ENCODE peak calls at places on chromosomes 11 and 22, in eight cellular contexts. T, Y, L, R, O, X, C and H are unnamed samples.

GRCh38 chr11:15104166-15104565 is 10.6 kb upstream of the INSC start:
- DNase-seq in T (no peak), Y (no peak), L (no peak), R (no peak), O (no peak), X (no peak), C (no peak), H (peak; percentile 61)

GRCh38 chr11:6405039-6405667 is 13.7 kb downstream of the APBB1 start:
- DNase-seq in T (no peak), Y (peak; percentile 18), L (peak; percentile 31), R (no peak), O (no peak), X (no peak), C (no peak), H (no peak)

GRCh38 chr11:71207996-71208774 is 44.2 kb downstream of the SHANK2 start:
- DNase-seq in T (no peak), Y (no peak), L (no peak), R (no peak), O (no peak), X (no peak), C (peak; percentile 41), H (no peak)

GRCh38 chr11:27255447-27255828 is 107.6 kb downstream of the CCDC34 start:
- DNase-seq in T (no peak), Y (peak; percentile 52), L (peak; percentile 59), R (no peak), O (no peak), X (no peak), C (no peak), H (peak; percentile 62)

GRCh38 chr22:46000081-46001027 is 23.4 kb upstream of the WNT7B start:
- DNase-seq in T (no peak), Y (no peak), L (no peak), R (no peak), O (peak; percentile 19), X (no peak), C (peak; percentile 69), H (no peak)

GRCh38 chr11:59865031-59865430 is 1.3 kb downstream of the TCN1 start:
- DNase-seq in T (no peak), Y (peak; percentile 69), L (peak; percentile 38), R (no peak), O (no peak), X (no peak), C (no peak), H (peak; percentile 11)

GRCh38 chr11:6988506-6988905 is 31.6 kb downstream of the ZNF214 start:
- DNase-seq in T (no peak), Y (no peak), L (no peak), R (no peak), O (no peak), X (no peak), C (no peak), H (peak; percentile 12)

GRCh38 chr11:134181707-134182106 is 42.1 kb downstream of the NCAPD3 start:
- DNase-seq in T (no peak), Y (peak; percentile 4), L (no peak), R (no peak), O (no peak), X (no peak), C (no peak), H (peak; percentile 44)

GRCh38 chr11:69919659-69920499 is 100.7 kb upstream of the FGF3 start:
- DNase-seq in T (peak; percentile 72), Y (no peak), L (no peak), R (peak; percentile 6), O (no peak), X (no peak), C (peak; percentile 53), H (no peak)

GRCh38 chr22:34800265-34800664 is 265.7 kb upstream of the ISX start:
- DNase-seq in T (no peak), Y (no peak), L (no peak), R (no peak), O (no peak), X (no peak), C (no peak), H (peak; percentile 3)

GRCh38 chr11:11036185-11037161 is 178.6 kb upstream of the ZBED5 start:
- DNase-seq in T (no peak), Y (peak; percentile 72), L (peak; percentile 76), R (peak; percentile 39), O (no peak), X (no peak), C (no peak), H (peak; percentile 76)

GRCh38 chr11:97325693-97326092 is 935.9 kb downstream of the JRKL start:
- DNase-seq in T (no peak), Y (no peak), L (no peak), R (no peak), O (no peak), X (no peak), C (peak; percentile 37), H (no peak)
- H3K4me3 ChIP-seq in T (no peak overlapping the region), Y (no peak overlapping the region), L (no peak overlapping the region), R (no peak overlapping the region), O (no peak overlapping the region), X (no peak overlapping the region), C (no peak overlapping the region), H (no peak overlapping the region)

GRCh38 chr11:126063510-126063858 is 818 bp upstream of the CDON start:
- DNase-seq in T (no peak), Y (no peak), L (no peak), R (no peak), O (no peak), X (no peak), C (no peak), H (no peak)

GRCh38 chr11:126060651-126061220 is 1.9 kb downstream of the CDON start:
- DNase-seq in T (no peak), Y (no peak), L (no peak), R (no peak), O (no peak), X (no peak), C (no peak), H (no peak)

GRCh38 chr11:126059238-126059761 is 3.4 kb downstream of the CDON start:
- DNase-seq in T (no peak), Y (no peak), L (no peak), R (no peak), O (no peak), X (no peak), C (no peak), H (no peak)

GRCh38 chr11:126061707-126062678 is 673 bp downstream of the CDON start:
- DNase-seq in T (peak; percentile 92), Y (peak; percentile 12), L (peak; percentile 31), R (no peak), O (peak; percentile 43), X (peak; percentile 31), C (peak; percentile 86), H (peak; percentile 24)

DNA sequence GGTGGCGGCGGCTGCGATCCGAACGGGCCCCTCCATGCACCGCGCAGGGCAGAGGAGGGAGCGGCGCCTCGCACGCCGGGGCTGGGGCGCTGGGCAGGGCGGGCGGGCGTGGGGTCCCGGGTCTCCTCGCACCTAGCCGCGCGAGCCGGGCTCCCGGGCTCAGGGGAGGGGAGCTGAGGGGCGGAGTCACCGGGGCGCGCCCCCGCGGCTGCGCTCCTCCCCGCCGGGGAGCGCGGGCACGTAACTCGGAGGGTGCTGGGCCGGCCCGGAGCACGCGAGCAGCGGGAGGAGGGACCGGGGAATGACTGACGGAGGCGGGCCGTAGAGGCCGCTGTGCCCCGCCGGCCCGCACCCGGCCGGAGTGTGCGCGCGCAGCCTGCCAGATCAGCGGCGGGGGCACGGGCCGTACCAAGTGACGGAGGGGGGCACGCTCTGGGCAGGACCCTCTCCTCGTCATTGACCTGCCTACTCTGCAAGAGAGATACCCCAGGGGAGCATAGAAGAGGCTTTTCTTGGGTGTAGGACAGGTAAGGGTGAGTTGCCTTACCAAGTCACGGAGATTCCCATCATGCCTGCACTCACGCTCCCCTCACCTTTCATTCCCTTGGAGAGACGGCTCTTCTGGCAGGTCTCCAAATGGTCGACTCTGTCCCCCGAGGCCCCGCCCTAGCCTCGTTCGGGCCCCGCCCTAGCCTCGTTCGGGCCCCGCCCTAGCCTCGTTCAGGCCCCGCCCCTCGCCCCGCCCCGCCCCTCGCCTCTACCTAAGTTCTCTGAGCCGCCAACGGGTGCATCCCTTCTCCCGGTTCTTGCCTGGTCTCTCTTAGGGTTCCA is at the start of gene CDON:
- DNase-seq in T (peak; percentile 97), Y (peak; percentile 92), L (peak; percentile 97), R (peak; percentile 87), O (peak; percentile 93), X (peak; percentile 93), C (peak; percentile 93), H (peak; percentile 97)
- TF ChIP-seq CTCF in T (no peak), Y (no peak), L (no peak), R (peak; percentile 25), O (peak; percentile 8), X (no peak), C (no peak), H (no peak)

DNA sequence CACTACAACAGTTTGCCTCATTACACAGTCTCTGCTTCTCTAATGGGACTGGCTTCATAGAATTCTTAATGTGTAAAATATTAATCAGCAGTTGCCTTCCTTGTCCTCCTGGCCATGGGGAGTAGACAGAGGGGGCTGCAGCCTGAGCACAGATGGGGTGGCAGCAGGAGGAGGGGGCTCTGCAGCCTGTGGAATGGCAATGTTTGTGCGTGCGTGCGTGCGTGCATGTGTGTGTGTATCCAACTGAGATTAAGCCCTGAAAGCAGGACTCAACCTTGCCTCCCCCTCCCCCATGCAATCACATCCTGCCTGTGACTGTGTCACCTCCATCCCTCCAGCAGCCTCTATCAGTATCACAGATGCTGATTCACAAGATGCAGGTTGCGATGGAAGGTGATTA is 43.6 kb upstream of the NECTIN1 start:
- DNase-seq in T (no peak), Y (no peak), L (no peak), R (no peak), O (no peak), X (no peak), C (peak; percentile 11), H (no peak)
- H3K4me3 ChIP-seq in T (no peak overlapping the region), Y (no peak overlapping the region), L (no peak overlapping the region), R (no peak overlapping the region), O (no peak overlapping the region), X (no peak overlapping the region), C (no peak overlapping the region), H (no peak overlapping the region)

GRCh38 chr22:41197046-41197807 is 7.9 kb upstream of the L3MBTL2 start:
- DNase-seq in T (peak; percentile 96), Y (peak; percentile 47), L (peak; percentile 54), R (peak; percentile 76), O (peak; percentile 84), X (peak; percentile 88), C (peak; percentile 94), H (peak; percentile 50)
- TF ChIP-seq CTCF in T (no peak), Y (no peak), L (peak; percentile 14), R (no peak), O (no peak), X (no peak), C (no peak), H (peak; percentile 14)

DNA sequence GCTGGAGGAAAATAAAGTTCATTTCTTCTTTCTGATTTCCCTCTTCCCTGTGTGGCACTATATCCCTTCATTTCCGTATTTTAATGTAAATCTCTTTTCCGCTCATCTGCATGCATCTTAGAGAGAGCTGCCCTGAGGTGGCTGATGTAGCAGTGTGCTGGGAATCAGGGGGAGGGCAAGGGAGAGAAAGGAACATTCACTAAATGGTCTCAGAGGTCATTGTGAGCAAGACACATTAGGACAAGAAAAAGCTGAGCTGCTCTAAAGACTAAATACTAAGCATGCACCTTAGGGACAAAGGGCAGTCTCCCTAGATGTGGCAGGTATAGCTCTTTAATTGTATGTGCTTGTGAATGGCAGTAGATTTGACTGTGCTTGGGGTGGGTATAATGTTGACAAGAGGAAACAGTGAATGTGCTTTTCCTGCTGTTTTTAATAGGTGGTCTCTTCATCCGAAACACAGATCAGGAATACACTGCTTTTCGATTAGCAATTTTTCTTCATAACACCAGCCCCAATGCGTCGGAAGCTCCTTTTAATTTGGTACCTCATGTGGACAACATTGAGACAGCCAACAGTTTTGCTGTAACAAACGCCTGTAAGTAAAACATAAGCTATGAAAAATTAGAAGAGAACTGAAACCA is 2.1 kb downstream of the GRIA4 start:
- DNase-seq in T (no peak), Y (no peak), L (no peak), R (no peak), O (no peak), X (no peak), C (no peak), H (no peak)
- H3K4me3 ChIP-seq in T (no peak overlapping the region), Y (no peak overlapping the region), L (peak overlapping the region; percentile 71), R (no peak overlapping the region), O (no peak overlapping the region), X (no peak overlapping the region), C (no peak overlapping the region), H (no peak overlapping the region)